ENCODE peak calls at places on chromosomes 16 and 17, in four cellular contexts. Q is NCI-H2171, G is progenitor cell of endocrine pancreas, B is choroid plexus epithelial cell. U is an unnamed sample.

GRCh38 chr16:28492511-28492910 is 637 bp upstream of the CLN3 start:
- DNase-seq in Q (no peak), G (no peak), B (no peak), U (no peak)

GRCh38 chr17:65078441-65079160 is 22.1 kb upstream of the GNA13 start:
- DNase-seq in Q (no peak), G (no peak), B (peak; percentile 45), U (no peak)

GRCh38 chr17:45345554-45346254 is 28.9 kb upstream of the MAP3K14 start:
- DNase-seq in Q (no peak), G (no peak), B (peak; percentile 88), U (no peak)

GRCh38 chr16:11852092-11852809 is 909 bp upstream of the RSL1D1 start:
- DNase-seq in Q (no peak), G (no peak), B (no peak), U (no peak)

GRCh38 chr16:616771-617586 is 13.8 kb upstream of the WFIKKN1 start:
- DNase-seq in Q (no peak), G (no peak), B (no peak), U (no peak)

GRCh38 chr16:89020925-89021595 is 44.1 kb upstream of the CBFA2T3 start:
- DNase-seq in Q (no peak), G (no peak), B (no peak), U (no peak)

GRCh38 chr16:86579268-86580062 is 1.1 kb downstream of the FOXL1 start:
- DNase-seq in Q (no peak), G (no peak), B (peak; percentile 52), U (no peak)

GRCh38 chr17:27778193-27778592 is 22.1 kb downstream of the NOS2 start:
- DNase-seq in Q (no peak), G (no peak), B (peak; percentile 51), U (no peak)

GRCh38 chr16:20744922-20745440 is 3.4 kb upstream of the THUMPD1 start:
- DNase-seq in Q (no peak), G (no peak), B (no peak), U (no peak)

GRCh38 chr17:6641374-6641818 is 536 bp downstream of the TXNDC17 start:
- DNase-seq in Q (no peak), G (no peak), B (peak; percentile 36), U (no peak)

GRCh38 chr17:73311428-73311780 is 397 bp downstream of the CDC42EP4 start:
- DNase-seq in Q (no peak), G (peak; percentile 44), B (no peak), U (peak; percentile 56)

GRCh38 chr16:88651276-88651988 is 579 bp upstream of the CYBA start:
- DNase-seq in Q (no peak), G (no peak), B (peak; percentile 45), U (no peak)

GRCh38 chr16:27515874-27516353 is 33.8 kb downstream of the GTF3C1 start:
- DNase-seq in Q (no peak), G (no peak), B (peak; percentile 44), U (no peak)

GRCh38 chr16:84334058-84334457 is 34.3 kb upstream of the ATP2C2 start:
- DNase-seq in Q (no peak), G (no peak), B (no peak), U (no peak)

GRCh38 chr17:19978206-19978802 is 676 bp upstream of the AKAP10 start:
- DNase-seq in Q (no peak), G (no peak), B (no peak), U (no peak)

GRCh38 chr16:88978608-88979346 is 1.8 kb upstream of the CBFA2T3 start:
- DNase-seq in Q (no peak), G (no peak), B (no peak), U (no peak)

GRCh38 chr17:11742891-11743290 is 144.6 kb downstream of the DNAH9 start:
- DNase-seq in Q (no peak), G (no peak), B (no peak), U (no peak)

GRCh38 chr16:11056989-11057645 is 112.8 kb downstream of the CLEC16A start:
- DNase-seq in Q (peak; percentile 62), G (no peak), B (peak; percentile 22), U (peak; percentile 66)

GRCh38 chr17:48883171-48883570 is 9.4 kb upstream of the ATP5MC1 start:
- DNase-seq in Q (no peak), G (no peak), B (no peak), U (no peak)

GRCh38 chr16:28183930-28184329 is 27.8 kb downstream of the XPO6 start:
- DNase-seq in Q (no peak), G (no peak), B (no peak), U (no peak)

GRCh38 chr16:66224186-66224585 is 142.3 kb upstream of the CDH5 start:
- DNase-seq in Q (no peak), G (no peak), B (no peak), U (no peak)

GRCh38 chr17:6555331-6556120 is 829 bp downstream of the PITPNM3 start:
- DNase-seq in Q (no peak), G (no peak), B (peak; percentile 37), U (no peak)

GRCh38 chr16:49472598-49472997 is 99.0 kb downstream of the C16orf78 start:
- DNase-seq in Q (peak; percentile 93), G (no peak), B (no peak), U (no peak)

U was measured in substantia nigra.